ENCODE peak calls at places on chromosomes 5 and 9, in ten cellular contexts. H, F, U, J, V, A, L, K, D and C are unnamed samples.

GRCh38 chr5:37950436-37950835 is 110.6 kb upstream of the GDNF start:
- DNase-seq in H (no peak), F (no peak), U (no peak), J (no peak), V (no peak), A (no peak), L (no peak), K (no peak), D (no peak), C (no peak)

GRCh38 chr5:11724947-11725346 is 179.3 kb downstream of the CTNND2 start:
- DNase-seq in H (no peak), F (no peak), U (no peak), J (no peak), V (no peak), A (no peak), L (no peak), K (no peak), D (no peak), C (no peak)

GRCh38 chr5:174606646-174607045 is 117.7 kb upstream of the MSX2 start:
- DNase-seq in H (no peak), F (no peak), U (no peak), J (no peak), V (no peak), A (no peak), L (no peak), K (no peak), D (no peak), C (no peak)

GRCh38 chr9:83620841-83621636 is 1.9 kb upstream of the IDNK start:
- DNase-seq in H (no peak), F (peak; percentile 63), U (peak; percentile 41), J (no peak), V (peak; percentile 54), A (no peak), L (peak; percentile 27), K (no peak), D (no peak), C (no peak)

GRCh38 chr9:132723809-132724208 is 53.5 kb downstream of the GTF3C4 start:
- DNase-seq in H (no peak), F (no peak), U (no peak), J (no peak), V (no peak), A (no peak), L (no peak), K (no peak), D (no peak), C (no peak)

GRCh38 chr5:107294669-107295068 is 376.1 kb downstream of the EFNA5 start:
- DNase-seq in H (no peak), F (no peak), U (no peak), J (no peak), V (no peak), A (no peak), L (no peak), K (no peak), D (no peak), C (no peak)

GRCh38 chr5:112892776-112893175 is 29.3 kb downstream of the REEP5 start:
- DNase-seq in H (no peak), F (no peak), U (no peak), J (no peak), V (no peak), A (no peak), L (no peak), K (no peak), D (no peak), C (no peak)

GRCh38 chr5:84255318-84255717 is 129.4 kb downstream of the EDIL3 start:
- DNase-seq in H (no peak), F (no peak), U (no peak), J (no peak), V (peak; percentile 47), A (no peak), L (no peak), K (no peak), D (no peak), C (no peak)

GRCh38 chr9:133987455-133987800 is 4.7 kb downstream of the VAV2 start:
- DNase-seq in H (no peak), F (no peak), U (no peak), J (no peak), V (no peak), A (peak; percentile 54), L (no peak), K (no peak), D (no peak), C (no peak)

GRCh38 chr9:133986774-133987454 is 5.2 kb downstream of the VAV2 start:
- DNase-seq in H (no peak), F (no peak), U (no peak), J (no peak), V (no peak), A (peak; percentile 56), L (no peak), K (no peak), D (no peak), C (no peak)

GRCh38 chr9:133982971-133983720 is 9.0 kb downstream of the VAV2 start:
- DNase-seq in H (no peak), F (no peak), U (no peak), J (no peak), V (no peak), A (peak; percentile 56), L (no peak), K (no peak), D (no peak), C (no peak)

GRCh38 chr9:133987946-133988665 is 4.0 kb downstream of the VAV2 start:
- DNase-seq in H (no peak), F (no peak), U (no peak), J (no peak), V (no peak), A (peak; percentile 36), L (no peak), K (no peak), D (no peak), C (no peak)

GRCh38 chr9:133986061-133986460 is 6.1 kb downstream of the VAV2 start:
- DNase-seq in H (no peak), F (no peak), U (no peak), J (no peak), V (no peak), A (peak; percentile 10), L (no peak), K (no peak), D (no peak), C (no peak)
- H3K4me1 ChIP-seq in H (no peaks in the 10 kb centered on the region), F (peaks cover 19% of the 10 kb centered on the region), U (peaks cover 16% of the 10 kb centered on the region), J (peaks cover 14% of the 10 kb centered on the region), V (peaks cover 3% of the 10 kb centered on the region), A (peaks cover 17% of the 10 kb centered on the region), L (peaks cover 19% of the 10 kb centered on the region), K (no peaks in the 10 kb centered on the region), D (peaks cover 4% of the 10 kb centered on the region), C (peaks cover 18% of the 10 kb centered on the region)

GRCh38 chr9:81981881-81982280 is 6.7 kb upstream of the SPATA31D1 start:
- DNase-seq in H (no peak), F (no peak), U (no peak), J (no peak), V (no peak), A (no peak), L (no peak), K (no peak), D (no peak), C (no peak)

GRCh38 chr9:81989700-81990099 is 1.1 kb downstream of the SPATA31D1 start:
- DNase-seq in H (no peak), F (no peak), U (no peak), J (no peak), V (no peak), A (no peak), L (no peak), K (no peak), D (no peak), C (no peak)

GRCh38 chr9:81980568-81980967 is 8.0 kb upstream of the SPATA31D1 start:
- DNase-seq in H (no peak), F (no peak), U (no peak), J (no peak), V (no peak), A (no peak), L (no peak), K (no peak), D (no peak), C (no peak)

GRCh38 chr9:81986051-81986450 is 2.5 kb upstream of the SPATA31D1 start:
- DNase-seq in H (no peak), F (no peak), U (no peak), J (no peak), V (no peak), A (no peak), L (no peak), K (no peak), D (no peak), C (no peak)

DNA sequence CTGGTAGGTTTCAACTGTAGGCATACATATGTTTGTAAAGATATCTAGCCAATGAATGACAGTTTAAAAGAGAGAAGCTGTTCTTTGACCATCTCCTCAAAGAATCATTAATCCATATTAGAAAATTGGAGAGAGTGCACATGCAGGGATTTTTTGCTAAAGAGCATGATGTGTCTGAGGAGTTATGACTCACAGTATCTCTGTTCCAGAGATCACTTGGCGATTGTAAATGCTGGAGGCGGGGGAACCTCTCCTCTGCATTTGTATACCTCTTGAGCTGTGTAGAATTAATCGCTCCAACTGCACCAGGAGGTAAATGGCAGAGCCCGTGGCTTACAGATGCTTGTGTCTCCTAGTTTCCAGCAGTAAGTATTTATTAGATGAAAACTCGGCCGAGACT is 3.7 kb upstream of the SPATA31D1 start:
- DNase-seq in H (no peak), F (no peak), U (no peak), J (no peak), V (no peak), A (no peak), L (no peak), K (no peak), D (no peak), C (no peak)
- TF ChIP-seq POLR2A in H (no peak), F (no peak), U (no peak), J (no peak), V (no peak), A (no peak), L (no peak), K (no peak), D (no peak), C (no peak)

DNA sequence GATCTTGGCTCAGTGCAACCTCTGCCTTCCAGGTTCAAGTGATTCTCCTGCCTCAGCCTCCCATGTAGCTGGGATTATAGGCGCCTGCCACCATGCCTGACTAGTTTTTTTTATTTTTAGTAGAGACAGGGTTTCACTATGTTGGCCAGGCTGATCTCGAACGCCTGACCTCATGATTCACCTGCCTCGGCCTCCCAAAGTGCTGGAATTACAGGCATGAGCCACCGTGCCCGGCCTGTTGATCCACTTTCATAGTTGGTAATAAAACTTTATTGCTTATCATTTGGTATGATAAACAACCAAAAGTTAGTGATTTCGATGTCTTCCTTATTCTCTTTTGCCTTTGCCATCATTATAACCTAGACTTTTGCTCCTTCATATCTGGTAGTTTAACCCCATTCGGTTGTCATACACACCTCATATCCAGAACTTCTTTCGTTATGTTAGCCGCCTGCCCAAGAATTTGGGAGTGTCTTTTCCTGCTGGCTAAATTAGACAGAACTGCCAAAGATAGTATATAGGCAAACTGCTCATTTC is 45.0 kb downstream of the UBE2R2 start:
- DNase-seq in H (no peak), F (no peak), U (no peak), J (no peak), V (no peak), A (no peak), L (no peak), K (no peak), D (no peak), C (no peak)
- H3K4me1 ChIP-seq in H (no peaks in the 10 kb centered on the region), F (peaks cover 18% of the 10 kb centered on the region), U (peaks cover 10% of the 10 kb centered on the region), J (no peaks in the 10 kb centered on the region), V (peaks cover 20% of the 10 kb centered on the region), A (peaks cover 18% of the 10 kb centered on the region), L (no peaks in the 10 kb centered on the region), K (no peaks in the 10 kb centered on the region), D (peaks cover 24% of the 10 kb centered on the region), C (no peaks in the 10 kb centered on the region)

GRCh38 chr9:81685763-81686613 is 3.4 kb downstream of the TLE1 start:
- DNase-seq in H (no peak), F (no peak), U (peak; percentile 35), J (no peak), V (no peak), A (no peak), L (no peak), K (no peak), D (no peak), C (no peak)

GRCh38 chr9:81686614-81687520 is 2.5 kb downstream of the TLE1 start:
- DNase-seq in H (peak; percentile 82), F (peak; percentile 87), U (peak; percentile 89), J (no peak), V (peak; percentile 63), A (peak; percentile 94), L (no peak), K (peak; percentile 74), D (peak; percentile 86), C (peak; percentile 36)

GRCh38 chr9:81690251-81690851 is 1.0 kb upstream of the TLE1 start:
- DNase-seq in H (peak; percentile 87), F (peak; percentile 57), U (peak; percentile 71), J (no peak), V (no peak), A (peak; percentile 83), L (no peak), K (peak; percentile 33), D (no peak), C (no peak)

GRCh38 chr9:81687521-81688261 is 1.7 kb downstream of the TLE1 start:
- DNase-seq in H (peak; percentile 42), F (peak; percentile 24), U (peak; percentile 32), J (no peak), V (no peak), A (peak; percentile 89), L (no peak), K (peak; percentile 56), D (peak; percentile 30), C (no peak)

DNA sequence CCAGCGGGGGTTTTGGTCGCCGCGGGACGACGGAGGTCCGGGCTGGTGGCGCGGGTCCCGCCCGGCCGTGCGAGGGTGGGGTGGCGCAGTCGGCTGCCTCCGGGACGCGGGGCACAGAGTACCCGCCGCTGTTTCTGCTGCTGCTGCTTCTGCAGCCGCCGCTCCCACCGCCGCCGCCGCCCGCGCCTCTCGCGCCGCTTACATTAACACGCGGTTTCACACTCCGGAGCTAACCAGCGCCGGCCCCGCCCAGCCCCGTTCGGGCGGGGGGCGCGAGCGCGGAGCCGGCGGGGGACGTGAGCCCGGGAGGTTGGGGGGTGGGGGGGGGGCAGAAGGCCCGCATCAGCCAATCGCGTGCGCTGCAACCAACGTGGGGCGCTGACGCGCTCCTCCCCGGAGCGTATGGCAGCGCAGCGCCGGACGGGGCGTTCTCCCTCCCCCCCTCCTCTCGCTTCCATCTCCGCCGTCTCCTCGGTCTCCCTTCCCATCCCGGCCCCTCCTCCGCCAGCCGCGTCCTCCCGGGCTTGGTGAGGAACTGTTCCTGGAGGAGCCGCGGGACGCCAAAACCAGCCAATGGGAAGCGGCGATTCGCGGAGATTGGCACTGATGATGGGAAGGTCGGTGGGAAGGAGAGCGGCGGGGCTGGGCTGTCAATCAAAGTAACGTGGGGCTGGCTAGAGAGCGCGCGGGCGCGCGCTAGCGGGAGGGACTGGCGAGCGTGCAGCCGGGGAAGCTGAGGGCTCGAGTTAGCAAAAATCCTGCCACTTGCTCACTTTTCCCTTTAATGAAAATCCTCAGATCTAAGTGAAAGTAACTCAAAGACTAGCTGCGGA is at the start of gene TLE1:
- DNase-seq in H (peak; percentile 98), F (peak; percentile 99), U (peak; percentile 99), J (no peak), V (peak; percentile 97), A (peak; percentile 98), L (peak; percentile 99), K (peak; percentile 99), D (peak; percentile 99), C (peak; percentile 86)
- TF ChIP-seq POLR2A in H (peak; percentile 29), F (peak; percentile 83), U (peak; percentile 40), J (no peak), V (peak; percentile 23), A (peak; percentile 58), L (peak; percentile 63), K (peak; percentile 91), D (peak; percentile 97), C (peak; percentile 93)